ENCODE peak calls at places on chromosomes 3 and 15, in eight cellular contexts. E is tibial artery, B is left lung, A is tibial nerve, P is AG04450, U is sigmoid colon, T is psoas muscle, L is GM23338. C is an unnamed sample. For H3K27me3, the result is how much of the 10 kb centered on the place peaks cover.

GRCh38 chr3:22536582-22536981 is 666.5 kb upstream of the UBE2E2 start:
- DNase-seq in E (no peak), B (no peak), A (no peak), P (no peak), U (no peak), T (no peak), L (no peak), C (no peak)

GRCh38 chr15:43493687-43494472 is 924 bp upstream of the TP53BP1 start:
- DNase-seq in E (no peak), B (no peak), A (no peak), P (no peak), U (no peak), T (no peak), L (no peak), C (no peak)

GRCh38 chr3:190432216-190432615 is 17.5 kb downstream of the TMEM207 start:
- DNase-seq in E (no peak), B (no peak), A (no peak), P (no peak), U (no peak), T (no peak), L (no peak), C (no peak)

GRCh38 chr15:98612490-98613110 is 35.7 kb upstream of the IGF1R start:
- DNase-seq in E (no peak), B (no peak), A (no peak), P (no peak), U (no peak), T (no peak), L (no peak), C (no peak)

GRCh38 chr3:171282041-171282440 is 178.2 kb downstream of the TNIK start:
- DNase-seq in E (no peak), B (no peak), A (no peak), P (no peak), U (no peak), T (no peak), L (no peak), C (no peak)

GRCh38 chr15:66042624-66043023 is 173.3 kb downstream of the RAB11A start:
- DNase-seq in E (no peak), B (no peak), A (no peak), P (no peak), U (no peak), T (no peak), L (peak), C (no peak)

GRCh38 chr3:13504161-13504831 is 24.2 kb downstream of the HDAC11 start:
- DNase-seq in E (peak), B (no peak), A (no peak), P (no peak), U (no peak), T (no peak), L (no peak), C (no peak)

GRCh38 chr3:12856626-12857025 is 15.3 kb upstream of the RPL32 start:
- DNase-seq in E (no peak), B (no peak), A (no peak), P (no peak), U (no peak), T (no peak), L (peak), C (no peak)

GRCh38 chr15:56608140-56608778 is 125.0 kb downstream of the ZNF280D start:
- DNase-seq in E (no peak), B (no peak), A (no peak), P (no peak), U (no peak), T (no peak), L (no peak), C (no peak)

GRCh38 chr15:60155661-60156060 is 151.6 kb downstream of the FOXB1 start:
- DNase-seq in E (no peak), B (no peak), A (no peak), P (no peak), U (no peak), T (no peak), L (no peak), C (no peak)

GRCh38 chr3:185257334-185257733 is 3.5 kb upstream of the EHHADH start:
- DNase-seq in E (no peak), B (no peak), A (no peak), P (no peak), U (no peak), T (no peak), L (no peak), C (no peak)

GRCh38 chr3:130963444-130963843 is 63.2 kb downstream of the ASTE1 start:
- DNase-seq in E (no peak), B (no peak), A (no peak), P (no peak), U (no peak), T (no peak), L (no peak), C (no peak)

GRCh38 chr3:19885468-19885867 is 48.5 kb downstream of the EFHB start:
- DNase-seq in E (no peak), B (no peak), A (no peak), P (no peak), U (no peak), T (no peak), L (peak), C (no peak)

GRCh38 chr3:39970982-39971381 is 161.6 kb downstream of the MYRIP start:
- DNase-seq in E (no peak), B (no peak), A (no peak), P (no peak), U (no peak), T (no peak), L (no peak), C (no peak)

GRCh38 chr15:20340331-20340811 is 201.2 kb downstream of the GOLGA6L6 start:
- DNase-seq in E (peak), B (peak), A (no peak), P (no peak), U (peak), T (peak), L (no peak), C (peak)

GRCh38 chr3:96813820-96814580 is 394 bp upstream of the EPHA6 start:
- DNase-seq in E (peak), B (peak), A (no peak), P (no peak), U (peak), T (peak), L (peak), C (peak)

GRCh38 chr3:99774467-99774866 is 43.2 kb upstream of the CMSS1 start:
- DNase-seq in E (no peak), B (no peak), A (no peak), P (peak), U (no peak), T (no peak), L (no peak), C (no peak)

GRCh38 chr3:33278106-33278672 is 947 bp downstream of the FBXL2 start:
- DNase-seq in E (no peak), B (no peak), A (no peak), P (no peak), U (no peak), T (no peak), L (peak), C (no peak)

GRCh38 chr15:58486564-58486963 is 54.8 kb downstream of the LIPC start:
- DNase-seq in E (no peak), B (no peak), A (no peak), P (no peak), U (no peak), T (no peak), L (no peak), C (no peak)

GRCh38 chr15:68652141-68652540 is 73.3 kb downstream of the CORO2B start:
- DNase-seq in E (no peak), B (no peak), A (no peak), P (no peak), U (peak), T (no peak), L (no peak), C (no peak)

GRCh38 chr3:45507820-45508317 is 86.7 kb upstream of the LIMD1 start:
- DNase-seq in E (no peak), B (no peak), A (no peak), P (no peak), U (no peak), T (peak), L (peak), C (no peak)

GRCh38 chr3:173733029-173733652 is 335.6 kb downstream of the NLGN1 start:
- DNase-seq in E (no peak), B (no peak), A (no peak), P (peak), U (no peak), T (no peak), L (peak), C (no peak)

GRCh38 chr3:66404246-66404645 is 96.6 kb downstream of the LRIG1 start:
- DNase-seq in E (no peak), B (peak), A (no peak), P (no peak), U (peak), T (no peak), L (no peak), C (peak)

GRCh38 chr3:25265284-25265683 is 162.8 kb upstream of the RARB start:
- DNase-seq in E (no peak), B (no peak), A (no peak), P (no peak), U (no peak), T (no peak), L (no peak), C (no peak)

GRCh38 chr15:65731926-65732325 is 60.2 kb downstream of the DENND4A start:
- DNase-seq in E (no peak), B (no peak), A (no peak), P (no peak), U (no peak), T (no peak), L (no peak), C (no peak)

GRCh38 chr3:174243194-174243593 is 615.9 kb upstream of the NAALADL2 start:
- DNase-seq in E (no peak), B (no peak), A (no peak), P (no peak), U (no peak), T (no peak), L (no peak), C (no peak)

GRCh38 chr15:83107841-83108181 is 366 bp downstream of the TM6SF1 start:
- DNase-seq in E (no peak), B (peak), A (no peak), P (no peak), U (no peak), T (no peak), L (no peak), C (no peak)

DNA sequence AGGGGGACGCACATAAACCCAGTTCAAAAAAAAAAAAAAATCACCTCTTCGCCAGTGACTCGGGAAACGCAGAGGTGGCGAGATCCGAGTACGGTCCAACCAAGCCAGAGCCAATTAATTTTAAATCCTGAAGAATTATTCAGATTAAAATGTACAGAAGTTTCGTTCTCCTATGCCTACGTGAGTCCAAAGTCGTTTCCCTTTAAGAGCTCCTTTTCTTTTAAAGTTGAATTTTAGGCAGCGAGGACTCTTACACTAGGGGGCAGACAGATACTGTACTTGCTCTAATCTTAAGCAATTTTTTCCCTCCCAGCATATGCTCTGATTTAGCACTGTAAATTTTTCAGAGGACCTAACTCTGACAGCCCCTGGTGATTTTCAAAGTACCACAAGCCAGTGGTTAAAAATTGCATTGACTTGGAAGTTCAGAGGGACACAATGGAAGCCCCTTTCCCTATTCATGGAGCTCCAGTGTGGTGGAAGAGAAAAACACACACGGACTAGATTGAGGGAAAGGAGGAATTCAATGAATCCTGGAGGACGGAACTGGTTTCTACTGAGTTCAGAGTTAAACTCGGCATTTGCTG is 3.3 kb upstream of the NR2F2 start:
- DNase-seq in E (no peak), B (no peak), A (no peak), P (peak), U (no peak), T (no peak), L (peak), C (peak)
- H3K27me3 ChIP-seq in E (under half), B (under half), A (under half), P (under half), U (under half), T (under half), L (half or more), C (under half)

GRCh38 chr3:43769471-43770425 is 79.0 kb downstream of the ABHD5 start:
- DNase-seq in E (peak), B (peak), A (peak), P (peak), U (peak), T (peak), L (peak), C (peak)
- TF ChIP-seq CTCF in E (peak), B (peak), A (peak), P (peak), U (peak), T (peak), L (peak), C (peak)

GRCh38 chr3:123330441-123330991 is 118.4 kb downstream of the ADCY5 start:
- DNase-seq in E (peak), B (peak), A (no peak), P (no peak), U (peak), T (no peak), L (no peak), C (peak)
- H3K27ac ChIP-seq in E (peak), B (no peak), A (peak), P (no peak), U (peak), T (peak), L (no peak), C (peak)

DNA sequence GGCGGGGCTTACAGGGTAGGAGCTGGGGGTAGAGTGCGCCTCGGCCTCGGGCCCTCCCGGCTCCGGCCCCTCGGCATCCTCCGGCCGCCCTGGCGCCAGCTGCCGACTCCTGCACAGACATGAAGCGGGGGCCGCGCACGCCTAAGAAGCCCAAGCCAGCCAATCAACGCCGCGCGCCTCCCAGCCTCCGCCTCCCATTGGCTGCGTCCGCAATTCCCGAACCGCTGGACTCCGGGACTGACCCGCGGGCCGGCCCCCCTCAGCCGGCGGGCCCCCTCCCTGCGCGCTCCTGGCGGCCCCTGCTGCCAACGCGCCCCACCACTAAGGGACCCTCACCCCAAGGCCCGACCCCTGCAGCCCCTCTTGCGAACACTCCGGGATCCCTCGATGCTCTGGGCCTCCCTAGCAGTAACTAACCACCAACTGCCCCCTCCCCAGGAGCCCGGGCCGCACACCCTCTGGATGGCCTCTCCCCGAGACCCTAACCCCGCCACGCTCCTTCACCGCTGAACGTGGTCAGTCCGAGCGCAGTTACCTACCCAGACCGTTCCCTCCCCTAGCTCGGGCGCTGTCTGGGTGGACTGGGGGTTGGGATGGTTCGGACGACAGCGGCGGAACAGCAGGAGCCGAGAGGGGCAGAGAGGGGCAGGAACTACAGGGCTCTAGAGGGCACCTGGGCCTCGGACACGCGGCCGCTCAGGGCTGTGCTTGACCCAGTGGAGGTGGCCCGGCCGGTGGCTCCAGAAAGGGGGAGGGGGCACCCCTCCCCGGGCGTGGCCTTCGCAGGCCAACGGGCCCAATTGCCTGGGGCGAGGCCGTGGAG is 5.0 kb downstream of the GATA2 start:
- DNase-seq in E (peak), B (peak), A (no peak), P (peak), U (peak), T (peak), L (peak), C (peak)
- H3K27me3 ChIP-seq in E (half or more), B (half or more), A (under half), P (under half), U (half or more), T (half or more), L (half or more), C (half or more)

DNA sequence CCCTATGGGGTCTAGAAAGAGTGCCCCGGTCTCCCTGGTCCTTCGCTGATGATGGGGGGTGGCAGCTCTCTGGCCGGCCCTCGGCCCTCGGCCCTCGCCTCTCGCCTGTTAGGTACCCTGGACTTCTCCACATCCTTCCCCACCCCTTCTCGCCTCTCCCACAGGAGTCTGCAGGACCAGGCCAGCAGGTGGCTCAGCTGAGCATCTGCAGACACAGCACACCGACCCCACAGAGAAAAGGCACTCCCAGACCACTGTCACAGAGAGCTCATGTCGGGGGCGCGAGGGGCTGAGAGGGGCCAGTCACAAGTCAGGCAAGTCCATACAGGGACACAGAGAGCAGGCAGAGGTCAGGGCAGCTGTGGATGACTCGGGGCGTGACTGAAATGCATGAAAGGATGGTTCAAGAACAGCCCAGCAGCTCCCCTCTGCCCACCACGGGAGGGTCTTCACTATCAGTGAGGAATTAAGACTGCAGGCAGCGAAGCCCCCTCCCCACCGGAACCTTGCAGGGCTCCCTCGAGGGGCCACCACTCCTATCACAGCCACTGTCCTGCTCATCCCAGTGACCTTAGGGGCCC is 181.7 kb upstream of the NSMCE3 start:
- DNase-seq in E (no peak), B (no peak), A (no peak), P (no peak), U (no peak), T (no peak), L (peak), C (no peak)
- TF ChIP-seq CTCF in E (no peak), B (no peak), A (no peak), P (peak), U (no peak), T (no peak), L (peak), C (no peak)

GRCh38 chr3:29751647-29752263 is 470.9 kb downstream of the RBMS3 start:
- DNase-seq in E (peak), B (peak), A (no peak), P (no peak), U (no peak), T (no peak), L (no peak), C (no peak)

GRCh38 chr3:29747991-29748390 is 467.1 kb downstream of the RBMS3 start:
- DNase-seq in E (no peak), B (no peak), A (no peak), P (no peak), U (no peak), T (no peak), L (no peak), C (no peak)

GRCh38 chr3:29745237-29745870 is 464.5 kb downstream of the RBMS3 start:
- DNase-seq in E (no peak), B (no peak), A (no peak), P (no peak), U (no peak), T (no peak), L (no peak), C (no peak)

GRCh38 chr3:29746163-29746562 is 465.3 kb downstream of the RBMS3 start:
- DNase-seq in E (no peak), B (no peak), A (no peak), P (no peak), U (no peak), T (no peak), L (no peak), C (no peak)
- H3K27ac ChIP-seq in E (no peak), B (no peak), A (no peak), P (no peak), U (no peak), T (no peak), L (no peak), C (peak)

DNA sequence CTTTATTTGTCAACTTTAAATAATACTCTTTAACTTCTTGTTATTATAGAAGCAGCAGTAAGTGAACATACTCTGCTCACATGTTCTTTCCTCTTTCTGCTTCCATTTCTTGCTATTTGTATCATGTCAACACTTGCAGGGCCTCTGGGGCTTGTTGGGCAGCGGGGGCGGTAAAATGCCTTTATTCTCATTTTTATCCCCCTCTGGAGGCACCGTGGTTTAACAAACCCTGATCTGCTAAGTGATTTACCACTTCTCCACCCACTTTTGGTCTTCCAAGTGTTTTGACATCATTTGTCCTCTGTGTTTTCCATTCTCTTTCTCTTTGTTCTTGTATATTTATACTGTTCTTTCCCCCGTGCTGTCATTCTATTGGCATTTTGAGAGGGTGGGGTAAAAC is 33.9 kb downstream of the SCN10A start:
- DNase-seq in E (no peak), B (no peak), A (no peak), P (no peak), U (no peak), T (no peak), L (no peak), C (no peak)
- H3K27me3 ChIP-seq in E (under half), B (under half), A (under half), P (under half), U (under half), T (under half), L (under half), C (under half)

DNA sequence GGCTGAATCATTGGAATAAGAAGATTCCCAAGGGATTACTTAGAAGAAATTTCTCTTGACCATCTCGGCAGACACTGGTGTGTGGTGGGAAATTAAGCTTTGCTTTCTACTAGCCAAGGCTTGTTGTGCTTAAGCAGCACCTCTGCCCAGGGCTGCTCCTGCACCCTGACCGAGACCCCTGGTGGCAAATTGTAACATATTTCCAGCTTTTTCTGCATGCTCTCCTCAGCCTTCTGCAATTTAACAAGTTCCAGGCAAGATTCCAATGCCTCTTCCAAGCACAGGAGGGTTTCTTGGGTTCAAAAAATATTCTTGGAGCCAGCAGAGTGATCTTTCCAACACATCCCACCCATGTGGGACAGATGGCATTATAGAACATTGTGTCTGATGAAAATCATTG is 210.5 kb downstream of the CLSTN2 start:
- DNase-seq in E (no peak), B (no peak), A (no peak), P (no peak), U (no peak), T (no peak), L (peak), C (no peak)
- TF ChIP-seq CTCF in E (no peak), B (no peak), A (no peak), P (no peak), U (no peak), T (no peak), L (no peak), C (no peak)

C was measured in ascending aorta.